ENCODE peak calls at places on chromosome 18, in six cellular contexts. W, S, C, V, P and U are unnamed samples. For H3K4me1, the result is how much of the 10 kb centered on the place peaks cover.

GRCh38 chr18:63518178-63519012 is 23.8 kb upstream of the SERPINB12 start:
- DNase-seq in C (peak), W (peak), P (peak), V (peak), S (peak), U (peak)

GRCh38 chr18:50644807-50645206 is 84.9 kb downstream of the MAPK4 start:
- DNase-seq in W (no peak), S (peak), V (no peak), P (no peak), C (peak), U (peak)

GRCh38 chr18:37253424-37254255 is 312.0 kb downstream of the CELF4 start:
- DNase-seq in W (no peak), C (no peak), S (peak), P (no peak), V (no peak), U (peak)

GRCh38 chr18:75125359-75126331 is 83.3 kb downstream of the PTGR3 start:
- DNase-seq in V (no peak), W (peak), C (no peak), S (no peak), P (no peak), U (peak)

GRCh38 chr18:48782381-48782841 is 168.4 kb downstream of the SMAD7 start:
- DNase-seq in C (no peak), S (no peak), P (no peak), V (no peak), W (no peak), U (no peak)

GRCh38 chr18:23405626-23406025 is 47.5 kb upstream of the RIOK3 start:
- DNase-seq in S (no peak), C (no peak), W (no peak), V (peak), P (no peak), U (peak)

GRCh38 chr18:72376256-72376655 is 167.9 kb downstream of the CBLN2 start:
- DNase-seq in P (no peak), C (no peak), W (no peak), S (no peak), V (no peak), U (no peak)

GRCh38 chr18:709771-710170 is 2.7 kb downstream of the ENOSF1 start:
- DNase-seq in C (no peak), W (no peak), P (no peak), S (no peak), V (peak), U (peak)

GRCh38 chr18:51153659-51154371 is 43.7 kb downstream of the MEX3C start:
- DNase-seq in C (no peak), S (no peak), V (no peak), W (no peak), P (peak), U (no peak)

GRCh38 chr18:68456985-68457384 is 257.9 kb downstream of the TMX3 start:
- DNase-seq in S (no peak), C (no peak), P (no peak), V (no peak), W (no peak), U (peak)

GRCh38 chr18:63131944-63132818 is 187.4 kb downstream of the BCL2 start:
- DNase-seq in S (no peak), W (no peak), V (no peak), P (no peak), C (no peak), U (no peak)

GRCh38 chr18:66734451-66734850 is 130.6 kb upstream of the CDH19 start:
- DNase-seq in S (no peak), P (no peak), W (peak), V (no peak), C (no peak), U (peak)

GRCh38 chr18:9706081-9706935 is 1.8 kb upstream of the RAB31 start:
- DNase-seq in P (no peak), C (no peak), V (peak), S (no peak), W (no peak), U (no peak)

GRCh38 chr18:72871091-72871490 is 3.3 kb upstream of the NETO1 start:
- DNase-seq in C (no peak), S (no peak), W (peak), V (peak), P (no peak), U (peak)

GRCh38 chr18:35407871-35408481 is 30.8 kb upstream of the ZNF396 start:
- DNase-seq in V (no peak), S (peak), C (peak), P (peak), W (peak), U (peak)

GRCh38 chr18:3499498-3499897 is 49.5 kb downstream of the TGIF1 start:
- DNase-seq in C (no peak), W (no peak), P (no peak), S (peak), V (no peak), U (no peak)

GRCh38 chr18:60358516-60358915 is 14.1 kb downstream of the MC4R start:
- DNase-seq in W (peak), P (no peak), C (no peak), V (peak), S (no peak), U (peak)

GRCh38 chr18:35949903-35950627 is 22.4 kb upstream of the RMP24 start:
- DNase-seq in P (peak), C (no peak), W (peak), S (peak), V (no peak), U (peak)

GRCh38 chr18:6885992-6886823 is 156.7 kb downstream of the ARHGAP28 start:
- DNase-seq in C (no peak), V (no peak), P (peak), S (peak), W (peak), U (peak)

GRCh38 chr18:67525328-67526110 is 9.0 kb upstream of the DSEL start:
- DNase-seq in S (peak), V (peak), W (peak), P (no peak), C (no peak), U (peak)

GRCh38 chr18:76406791-76407190 is 88.3 kb downstream of the ZNF516 start:
- DNase-seq in V (no peak), P (no peak), S (no peak), C (no peak), W (no peak), U (no peak)

GRCh38 chr18:76410660-76411417 is 84.2 kb downstream of the ZNF516 start:
- DNase-seq in P (no peak), W (no peak), V (no peak), C (no peak), S (no peak), U (no peak)

GRCh38 chr18:76407681-76408080 is 87.4 kb downstream of the ZNF516 start:
- DNase-seq in S (no peak), W (no peak), P (no peak), V (no peak), C (no peak), U (no peak)

GRCh38 chr18:76410033-76410432 is 85.0 kb downstream of the ZNF516 start:
- DNase-seq in S (no peak), C (no peak), W (no peak), P (no peak), V (no peak), U (no peak)

GRCh38 chr18:76408480-76409067 is 86.5 kb downstream of the ZNF516 start:
- DNase-seq in W (no peak), P (no peak), V (no peak), C (no peak), S (no peak), U (no peak)
- H3K4me1 ChIP-seq in W (under half), P (under half), V (under half), C (under half), S (under half), U (under half)

GRCh38 chr18:57801379-57802165 is 1.5 kb downstream of the ATP8B1 start:
- DNase-seq in W (no peak), V (peak), S (no peak), C (no peak), P (no peak), U (peak)
- H3K4me2 ChIP-seq in W (peak), V (peak), S (peak), C (peak), P (no peak), U (peak)

DNA sequence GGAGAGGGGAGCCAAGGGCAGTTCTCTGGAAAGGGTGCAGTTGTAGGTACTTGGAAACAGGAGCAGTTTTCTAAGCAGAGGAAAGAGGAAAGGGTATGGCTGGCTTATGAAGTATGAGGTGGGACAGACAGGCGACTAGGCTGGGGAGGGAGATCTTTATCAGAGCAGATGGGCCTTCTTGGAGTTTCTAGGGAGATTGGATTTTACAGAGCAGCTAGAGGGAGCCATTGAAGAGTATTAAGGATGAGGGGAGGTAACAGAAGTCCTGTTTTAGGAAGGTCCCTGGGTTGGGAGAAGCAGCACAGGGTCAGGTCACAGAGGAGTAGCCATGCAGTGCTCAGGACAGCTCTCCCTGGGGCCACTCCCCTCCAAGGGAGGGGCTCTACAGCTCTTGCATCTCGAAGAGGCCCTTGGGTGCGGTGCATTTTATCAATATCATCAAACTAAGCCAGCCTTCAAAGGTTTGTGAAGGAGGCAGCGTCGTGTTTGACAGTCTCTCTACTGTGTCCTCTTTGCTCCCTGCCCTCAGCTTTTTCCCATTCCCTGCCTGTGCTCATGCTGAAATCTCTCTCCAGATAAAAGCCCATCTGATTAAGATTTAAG is 154.3 kb downstream of the SETBP1 start:
- DNase-seq in C (no peak), P (no peak), W (no peak), S (no peak), V (no peak), U (no peak)
- H3K27ac ChIP-seq in C (no peak), P (no peak), W (no peak), S (no peak), V (no peak), U (no peak)

DNA sequence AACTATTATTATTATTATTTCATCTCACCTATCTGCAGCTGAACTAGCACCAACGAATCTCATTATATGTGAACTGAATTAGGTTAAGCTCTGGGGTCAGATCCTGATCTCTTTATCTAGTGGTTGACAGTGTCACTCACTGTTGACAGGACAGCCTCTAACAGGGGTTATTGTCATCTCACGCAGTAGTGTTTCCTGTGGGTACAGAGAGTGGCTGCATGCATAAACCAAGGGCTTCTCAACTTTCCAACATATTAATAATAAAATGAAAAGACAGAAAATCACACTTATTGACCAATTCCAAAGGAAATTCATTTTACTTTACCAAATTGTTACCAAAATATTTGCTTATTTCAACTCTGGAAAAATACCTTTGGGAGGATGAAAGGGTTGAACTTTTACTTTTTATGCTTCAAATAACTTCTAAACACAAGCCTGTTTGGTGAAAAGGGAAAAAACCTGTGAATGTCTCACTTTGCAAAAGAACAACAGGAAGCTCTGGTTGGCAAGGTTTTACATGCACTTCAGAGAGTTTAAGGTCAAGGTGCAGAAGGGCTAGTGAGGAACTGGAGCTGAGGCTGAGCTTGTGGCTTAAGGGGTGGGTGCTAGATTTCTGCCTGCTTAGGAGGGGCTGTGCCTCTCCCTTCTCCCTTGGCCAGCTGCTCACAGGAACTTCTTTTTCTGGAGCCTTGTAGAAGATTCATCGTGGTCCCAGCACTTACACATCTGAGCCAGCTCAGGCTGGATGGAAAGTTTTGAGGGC is 72.6 kb downstream of the CTAGE1 start:
- DNase-seq in C (no peak), W (no peak), V (no peak), P (no peak), S (no peak), U (no peak)
- H3K4me1 ChIP-seq in C (under half), W (under half), V (under half), P (under half), S (under half), U (half or more)

GRCh38 chr18:58868440-58868839 is 3.8 kb downstream of the ZNF532 start:
- DNase-seq in P (no peak), W (no peak), C (no peak), S (no peak), V (no peak), U (no peak)

GRCh38 chr18:58867281-58867961 is 2.7 kb downstream of the ZNF532 start:
- DNase-seq in P (no peak), S (no peak), C (no peak), V (no peak), W (peak), U (peak)

GRCh38 chr18:58865009-58865345 is 300 bp downstream of the ZNF532 start:
- DNase-seq in C (no peak), W (no peak), S (no peak), P (no peak), V (no peak), U (no peak)

GRCh38 chr18:58865714-58866113 is 1.0 kb downstream of the ZNF532 start:
- DNase-seq in V (no peak), S (no peak), C (no peak), W (no peak), P (no peak), U (no peak)

DNA sequence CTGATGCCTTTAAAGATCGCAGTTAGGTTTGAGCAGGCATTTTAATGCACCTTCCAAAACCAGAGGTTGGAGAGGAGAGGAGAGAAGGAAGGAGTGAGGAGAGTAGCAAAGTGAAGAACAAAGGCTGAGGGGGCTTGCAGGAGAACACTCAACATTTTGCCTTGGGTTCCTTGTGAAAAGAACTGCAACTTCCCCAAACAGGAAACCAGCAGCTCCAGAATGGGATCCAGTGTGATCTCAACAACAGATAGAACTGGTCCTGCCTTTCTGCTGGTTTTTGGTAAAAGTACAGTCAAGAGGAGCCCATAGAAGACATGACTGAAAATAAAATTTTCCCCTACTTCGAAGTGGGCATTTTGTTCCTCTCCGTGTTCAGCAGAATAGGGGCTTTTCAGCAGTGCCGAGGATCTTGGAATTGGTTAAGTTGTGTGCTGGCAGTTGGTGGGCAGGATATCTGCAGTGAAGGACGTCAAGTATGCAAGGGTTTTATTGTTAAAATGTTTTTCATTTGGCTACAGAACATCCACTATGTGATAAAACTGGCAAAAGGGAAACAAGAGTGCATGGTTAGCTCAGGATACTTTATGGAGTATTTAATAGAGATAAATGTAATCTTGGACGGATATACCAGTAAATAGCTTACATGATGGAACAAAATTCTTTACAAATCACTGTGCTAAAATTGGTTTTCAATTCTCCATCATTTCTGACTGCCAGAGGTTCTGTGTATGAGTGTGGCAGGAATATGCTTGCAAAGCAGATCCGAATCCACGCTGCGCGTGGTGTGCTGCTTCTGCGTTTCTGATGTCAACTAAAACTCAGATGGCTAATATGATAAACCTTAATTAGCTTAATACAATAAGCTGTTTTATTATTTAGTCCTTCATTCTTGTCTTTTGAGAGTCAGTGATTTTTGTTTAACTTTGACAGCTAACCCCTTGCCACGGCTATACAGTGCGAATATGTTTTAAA is 1.9 kb downstream of the ZNF532 start:
- DNase-seq in S (no peak), C (no peak), W (no peak), V (no peak), P (no peak), U (no peak)
- H3K4me2 ChIP-seq in S (peak), C (no peak), W (peak), V (no peak), P (peak), U (peak)

GRCh38 chr18:13070460-13070859 is 79.3 kb downstream of the CEP192 start:
- DNase-seq in P (no peak), S (no peak), V (no peak), W (no peak), C (no peak), U (no peak)
- H3K27ac ChIP-seq in P (no peak), S (no peak), V (no peak), W (no peak), C (no peak), U (no peak)

GRCh38 chr18:56171854-56172253 is 466.5 kb downstream of the TXNL1 start:
- DNase-seq in S (no peak), P (no peak), V (no peak), W (no peak), C (no peak), U (no peak)

GRCh38 chr18:56165601-56166355 is 472.6 kb downstream of the TXNL1 start:
- DNase-seq in V (no peak), P (no peak), W (no peak), C (no peak), S (no peak), U (no peak)

GRCh38 chr18:56172527-56172926 is 465.9 kb downstream of the TXNL1 start:
- DNase-seq in W (no peak), C (no peak), V (no peak), P (no peak), S (no peak), U (no peak)

GRCh38 chr18:56166914-56167313 is 471.5 kb downstream of the TXNL1 start:
- DNase-seq in S (no peak), C (no peak), P (no peak), V (no peak), W (no peak), U (peak)

GRCh38 chr18:56168049-56168781 is 470.2 kb downstream of the TXNL1 start:
- DNase-seq in C (no peak), V (peak), W (peak), S (no peak), P (no peak), U (peak)
- H3K4me1 ChIP-seq in C (under half), V (under half), W (under half), S (under half), P (under half), U (under half)